ENCODE peak calls at places on chromosome X, in five cellular contexts. T is astrocyte of the spinal cord, L is ovary, V is fibroblast of lung, X is right lobe of liver. Q is an unnamed sample.

GRCh38 chrX:48818866-48819265 is 7.4 kb upstream of the ERAS start:
- DNase-seq in T (no peak), L (no peak), V (no peak), X (no peak), Q (no peak)

GRCh38 chrX:68824565-68825125 is 4.2 kb upstream of the EFNB1 start:
- DNase-seq in T (no peak), L (no peak), V (no peak), X (no peak), Q (no peak)

GRCh38 chrX:25052798-25053534 is 37.2 kb upstream of the ARX start:
- DNase-seq in T (no peak), L (no peak), V (no peak), X (no peak), Q (no peak)

GRCh38 chrX:63434665-63435064 is 83.5 kb upstream of the SPIN4 start:
- DNase-seq in T (no peak), L (no peak), V (peak; percentile 58), X (no peak), Q (no peak)

GRCh38 chrX:4263005-4263404 is 549.6 kb upstream of the PRKX start:
- DNase-seq in T (no peak), L (no peak), V (no peak), X (no peak), Q (no peak)

GRCh38 chrX:14267224-14267623 is 237.5 kb upstream of the GEMIN8 start:
- DNase-seq in T (no peak), L (no peak), V (no peak), X (no peak), Q (no peak)

GRCh38 chrX:150219374-150220185 is 143.5 kb upstream of the MAMLD1 start:
- DNase-seq in T (peak; percentile 34), L (peak; percentile 22), V (peak; percentile 51), X (no peak), Q (no peak)

GRCh38 chrX:152896450-152896849 is 1.4 kb upstream of the ZNF185 start:
- DNase-seq in T (no peak), L (no peak), V (peak; percentile 23), X (peak; percentile 11), Q (no peak)

GRCh38 chrX:66863721-66864120 is 224.8 kb upstream of the EDA2R start:
- DNase-seq in T (no peak), L (no peak), V (no peak), X (peak; percentile 73), Q (no peak)

GRCh38 chrX:2343413-2343812 is 157.4 kb downstream of the DHRSX start:
- DNase-seq in T (no peak), L (no peak), V (no peak), X (no peak), Q (no peak)

GRCh38 chrX:49915352-49916222 is 6.8 kb upstream of the CLCN5 start:
- DNase-seq in T (peak; percentile 47), L (no peak), V (peak; percentile 35), X (no peak), Q (peak; percentile 56)

GRCh38 chrX:13029831-13030771 is 14.3 kb downstream of the FAM9C start:
- DNase-seq in T (no peak), L (no peak), V (peak; percentile 27), X (no peak), Q (no peak)

GRCh38 chrX:108573136-108573535 is 133.5 kb downstream of the COL4A5 start:
- DNase-seq in T (no peak), L (no peak), V (no peak), X (no peak), Q (no peak)

GRCh38 chrX:40169193-40170086 is 71.7 kb upstream of the BCOR start:
- DNase-seq in T (peak; percentile 81), L (peak; percentile 86), V (peak; percentile 73), X (peak; percentile 60), Q (peak; percentile 84)

GRCh38 chrX:106144755-106145639 is 23.1 kb upstream of the PWWP3B start:
- DNase-seq in T (no peak), L (peak; percentile 69), V (peak; percentile 6), X (no peak), Q (no peak)

GRCh38 chrX:116290359-116290758 is 119.8 kb downstream of the AGTR2 start:
- DNase-seq in T (no peak), L (no peak), V (peak; percentile 3), X (no peak), Q (no peak)

GRCh38 chrX:7059214-7059838 is 88.2 kb upstream of the STS start:
- DNase-seq in T (no peak), L (no peak), V (no peak), X (no peak), Q (no peak)

GRCh38 chrX:19344661-19345060 is 934 bp downstream of the PDHA1 start:
- DNase-seq in T (no peak), L (no peak), V (no peak), X (no peak), Q (no peak)

GRCh38 chrX:148537556-148538182 is 37.3 kb downstream of the AFF2 start:
- DNase-seq in T (no peak), L (no peak), V (no peak), X (no peak), Q (no peak)

GRCh38 chrX:134601240-134601639 is 57.0 kb downstream of the PLAC1 start:
- DNase-seq in T (peak; percentile 33), L (no peak), V (peak; percentile 49), X (no peak), Q (no peak)

GRCh38 chrX:134604701-134605271 is 53.5 kb downstream of the PLAC1 start:
- DNase-seq in T (no peak), L (peak; percentile 47), V (peak; percentile 39), X (no peak), Q (no peak)

GRCh38 chrX:134600714-134601113 is 57.6 kb downstream of the PLAC1 start:
- DNase-seq in T (peak; percentile 59), L (no peak), V (peak; percentile 74), X (no peak), Q (no peak)

GRCh38 chrX:134602410-134602809 is 55.9 kb downstream of the PLAC1 start:
- DNase-seq in T (no peak), L (no peak), V (no peak), X (no peak), Q (no peak)

GRCh38 chrX:134603806-134604700 is 54.2 kb downstream of the PLAC1 start:
- DNase-seq in T (peak; percentile 88), L (no peak), V (peak; percentile 86), X (no peak), Q (no peak)
- TF ChIP-seq CTCF in T (peak; percentile 17), L (no peak), V (peak; percentile 44), X (no peak), Q (no peak)

DNA sequence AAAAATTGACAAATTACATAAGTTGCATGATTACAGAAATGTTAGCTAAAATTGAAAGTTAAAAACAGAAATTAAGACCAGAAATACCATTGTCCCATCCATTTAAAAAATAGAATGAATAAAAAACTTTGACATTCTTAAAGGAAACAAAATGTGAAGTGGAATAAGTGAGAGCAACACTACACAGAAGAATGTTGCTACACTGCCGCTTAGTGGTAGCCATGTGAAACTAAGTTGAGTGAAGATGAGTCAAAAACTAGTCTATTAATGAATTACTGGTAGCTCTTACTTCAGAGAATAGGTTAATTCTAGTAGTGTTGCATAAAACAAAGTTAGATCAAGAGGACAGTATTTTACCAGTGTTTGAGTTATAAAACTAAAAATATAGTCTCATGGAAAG is 571.0 kb upstream of the KLHL4 start:
- DNase-seq in T (no peak), L (no peak), V (no peak), X (no peak), Q (no peak)
- TF ChIP-seq CTCF in T (peak; percentile 58), L (no peak), V (peak; percentile 60), X (peak; percentile 70), Q (peak; percentile 10)

DNA sequence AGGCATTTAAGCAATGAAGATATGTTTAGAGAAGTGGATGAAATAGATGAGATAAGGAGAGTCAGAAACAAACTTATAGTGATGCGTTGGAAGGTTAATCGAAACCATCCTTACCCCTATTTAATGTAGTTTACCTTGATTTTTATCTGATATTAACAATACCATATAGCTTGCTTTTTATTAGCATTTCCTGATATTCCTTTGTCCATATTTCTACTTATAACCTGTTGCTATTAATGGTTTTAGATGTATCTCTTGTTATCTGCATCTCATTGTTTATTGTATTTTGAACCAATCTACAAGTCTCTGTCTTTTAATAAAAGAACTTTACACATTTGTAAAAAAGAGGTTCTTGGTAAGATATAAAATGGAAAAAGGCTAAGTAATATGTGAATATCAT is 1.6 kb downstream of the TCEAL9 start:
- DNase-seq in T (no peak), L (no peak), V (no peak), X (no peak), Q (no peak)
- TF ChIP-seq CTCF in T (no peak), L (no peak), V (no peak), X (no peak), Q (no peak)

GRCh38 chrX:55006827-55007621 is 6.9 kb downstream of the APEX2 start:
- DNase-seq in T (no peak), L (peak; percentile 34), V (no peak), X (no peak), Q (no peak)

GRCh38 chrX:55008571-55009358 is 8.6 kb downstream of the APEX2 start:
- DNase-seq in T (peak; percentile 3), L (no peak), V (peak; percentile 67), X (no peak), Q (no peak)

GRCh38 chrX:55014897-55015299 is 14.7 kb downstream of the APEX2 start:
- DNase-seq in T (no peak), L (no peak), V (no peak), X (no peak), Q (no peak)

GRCh38 chrX:55007633-55008032 is 7.5 kb downstream of the APEX2 start:
- DNase-seq in T (peak; percentile 55), L (peak; percentile 55), V (peak; percentile 76), X (no peak), Q (no peak)

DNA sequence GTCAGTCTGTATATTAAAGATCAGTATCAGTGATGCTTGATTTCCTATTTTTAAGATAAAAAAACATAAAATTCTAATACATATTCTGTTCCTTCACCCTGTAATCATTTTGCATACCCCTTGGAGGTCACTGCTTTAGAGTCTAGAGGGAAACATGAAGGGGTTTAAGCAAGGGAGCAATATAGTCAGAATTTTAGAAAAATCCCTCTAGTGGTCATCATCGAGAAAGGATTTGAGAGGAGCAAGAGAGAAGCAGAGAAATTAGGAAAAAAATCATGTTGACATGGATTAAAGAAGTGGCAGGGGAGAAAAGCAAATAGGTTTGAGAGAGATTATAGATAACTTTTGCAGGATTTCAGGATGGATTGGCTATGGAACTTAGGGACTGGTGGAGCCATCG is 11.1 kb downstream of the APEX2 start:
- DNase-seq in T (no peak), L (no peak), V (no peak), X (no peak), Q (no peak)
- TF ChIP-seq CTCF in T (peak; percentile 38), L (no peak), V (peak; percentile 36), X (peak; percentile 36), Q (no peak)

Q was measured in CD14-positive monocyte.